ENCODE peak calls at places on chromosomes 4 and X, in seven cellular contexts. V, H, D, E, I, U and K are unnamed samples.

GRCh38 chr4:174394915-174395314 is 111.2 kb downstream of the CEP44 start:
- DNase-seq in V (no peak), H (no peak), D (peak), E (peak), I (no peak), U (no peak), K (no peak)

GRCh38 chr4:47852121-47852520 is 14.3 kb upstream of the CORIN start:
- DNase-seq in V (no peak), H (no peak), D (peak), E (peak), I (no peak), U (no peak), K (no peak)

GRCh38 chr4:186473933-186474332 is 81.4 kb downstream of the MTNR1A start:
- DNase-seq in V (no peak), H (no peak), D (no peak), E (no peak), I (no peak), U (no peak), K (no peak)

GRCh38 chr4:38955957-38956356 is 76.3 kb downstream of the TMEM156 start:
- DNase-seq in V (no peak), H (no peak), D (no peak), E (no peak), I (no peak), U (no peak), K (no peak)

GRCh38 chrX:10119399-10119990 is 37.3 kb upstream of the CLCN4 start:
- DNase-seq in V (peak), H (peak), D (peak), E (peak), I (peak), U (peak), K (peak)

GRCh38 chr4:182111586-182111985 is 131.6 kb upstream of the TENM3 start:
- DNase-seq in V (no peak), H (no peak), D (peak), E (peak), I (no peak), U (no peak), K (no peak)

GRCh38 chr4:106063009-106063408 is 167.7 kb downstream of the NPNT start:
- DNase-seq in V (no peak), H (no peak), D (peak), E (peak), I (no peak), U (no peak), K (no peak)

GRCh38 chrX:100720301-100720700 is 11.6 kb downstream of the SYTL4 start:
- DNase-seq in V (peak), H (no peak), D (peak), E (peak), I (no peak), U (no peak), K (no peak)

GRCh38 chr4:184954482-184954881 is 63.8 kb upstream of the HELT start:
- DNase-seq in V (no peak), H (no peak), D (no peak), E (no peak), I (no peak), U (no peak), K (no peak)

GRCh38 chrX:154002215-154002719 is 17.4 kb downstream of the IRAK1 start:
- DNase-seq in V (no peak), H (peak), D (no peak), E (peak), I (no peak), U (no peak), K (no peak)